ENCODE peak calls at places on chromosomes 1 and 21, in eight cellular contexts. One of them, this sample, is unnamed.

GRCh38 chr1:204407314-204407971 is 4.2 kb downstream of the PPP1R15B start:
- DNase-seq in stimulated activated CD8-positive, alpha-beta memory T cell treated with anti-CD3 and anti-CD28 coated beads, Interleukin-12 subunit alpha, Interleukin-12 subunit beta, amount 100 ng/mL, for 4 hours: no peak
- DNase-seq in effector memory CD8-positive, alpha-beta T cell: no peak
- DNase-seq in COLO829: no peak
- DNase-seq in lung microvascular endothelial cell: no peak
- DNase-seq in HAP-1: no peak
- DNase-seq in heart left ventricle: no peak
- DNase-seq in caudate nucleus: no peak
- DNase-seq in this sample: no peak

GRCh38 chr1:226429051-226429461 is 21.2 kb upstream of the PARP1 start:
- DNase-seq in HAP-1: no peak
- DNase-seq in effector memory CD8-positive, alpha-beta T cell: no peak
- DNase-seq in stimulated activated CD8-positive, alpha-beta memory T cell treated with anti-CD3 and anti-CD28 coated beads, Interleukin-12 subunit alpha, Interleukin-12 subunit beta, amount 100 ng/mL, for 4 hours: no peak
- DNase-seq in heart left ventricle: no peak
- DNase-seq in caudate nucleus: no peak
- DNase-seq in COLO829: no peak
- DNase-seq in lung microvascular endothelial cell: no peak
- DNase-seq in this sample: no peak

GRCh38 chr1:21508580-21509350 is 458 bp upstream of the ALPL start:
- DNase-seq in COLO829: no peak
- DNase-seq in effector memory CD8-positive, alpha-beta T cell: peak
- DNase-seq in stimulated activated CD8-positive, alpha-beta memory T cell treated with anti-CD3 and anti-CD28 coated beads, Interleukin-12 subunit alpha, Interleukin-12 subunit beta, amount 100 ng/mL, for 4 hours: peak
- DNase-seq in caudate nucleus: peak
- DNase-seq in HAP-1: peak
- DNase-seq in lung microvascular endothelial cell: peak
- DNase-seq in heart left ventricle: peak
- DNase-seq in this sample: no peak

GRCh38 chr1:202291961-202292712 is 49.6 kb downstream of the UBE2T start:
- DNase-seq in lung microvascular endothelial cell: no peak
- DNase-seq in HAP-1: no peak
- DNase-seq in effector memory CD8-positive, alpha-beta T cell: no peak
- DNase-seq in caudate nucleus: no peak
- DNase-seq in stimulated activated CD8-positive, alpha-beta memory T cell treated with anti-CD3 and anti-CD28 coated beads, Interleukin-12 subunit alpha, Interleukin-12 subunit beta, amount 100 ng/mL, for 4 hours: no peak
- DNase-seq in COLO829: peak
- DNase-seq in heart left ventricle: peak
- DNase-seq in this sample: peak

GRCh38 chr1:65260851-65261473 is 48.4 kb upstream of the DNAJC6 start:
- DNase-seq in lung microvascular endothelial cell: no peak
- DNase-seq in caudate nucleus: peak
- DNase-seq in stimulated activated CD8-positive, alpha-beta memory T cell treated with anti-CD3 and anti-CD28 coated beads, Interleukin-12 subunit alpha, Interleukin-12 subunit beta, amount 100 ng/mL, for 4 hours: no peak
- DNase-seq in heart left ventricle: no peak
- DNase-seq in COLO829: peak
- DNase-seq in effector memory CD8-positive, alpha-beta T cell: no peak
- DNase-seq in HAP-1: no peak
- DNase-seq in this sample: no peak

GRCh38 chr1:241323510-241323909 is 33.5 kb downstream of the RGS7 start:
- DNase-seq in effector memory CD8-positive, alpha-beta T cell: no peak
- DNase-seq in lung microvascular endothelial cell: peak
- DNase-seq in stimulated activated CD8-positive, alpha-beta memory T cell treated with anti-CD3 and anti-CD28 coated beads, Interleukin-12 subunit alpha, Interleukin-12 subunit beta, amount 100 ng/mL, for 4 hours: no peak
- DNase-seq in heart left ventricle: no peak
- DNase-seq in COLO829: peak
- DNase-seq in caudate nucleus: no peak
- DNase-seq in HAP-1: no peak
- DNase-seq in this sample: no peak

GRCh38 chr21:35349378-35350080 is 300.4 kb upstream of the RUNX1 start:
- DNase-seq in caudate nucleus: no peak
- DNase-seq in stimulated activated CD8-positive, alpha-beta memory T cell treated with anti-CD3 and anti-CD28 coated beads, Interleukin-12 subunit alpha, Interleukin-12 subunit beta, amount 100 ng/mL, for 4 hours: no peak
- DNase-seq in COLO829: no peak
- DNase-seq in effector memory CD8-positive, alpha-beta T cell: no peak
- DNase-seq in HAP-1: no peak
- DNase-seq in lung microvascular endothelial cell: no peak
- DNase-seq in heart left ventricle: no peak
- DNase-seq in this sample: no peak

GRCh38 chr1:221987860-221988520 is 246.1 kb upstream of the DUSP10 start:
- DNase-seq in lung microvascular endothelial cell: no peak
- DNase-seq in HAP-1: no peak
- DNase-seq in stimulated activated CD8-positive, alpha-beta memory T cell treated with anti-CD3 and anti-CD28 coated beads, Interleukin-12 subunit alpha, Interleukin-12 subunit beta, amount 100 ng/mL, for 4 hours: no peak
- DNase-seq in COLO829: peak
- DNase-seq in heart left ventricle: no peak
- DNase-seq in effector memory CD8-positive, alpha-beta T cell: no peak
- DNase-seq in caudate nucleus: no peak
- DNase-seq in this sample: no peak

GRCh38 chr21:38306407-38306806 is 49.6 kb downstream of the KCNJ15 start:
- DNase-seq in COLO829: no peak
- DNase-seq in lung microvascular endothelial cell: peak
- DNase-seq in stimulated activated CD8-positive, alpha-beta memory T cell treated with anti-CD3 and anti-CD28 coated beads, Interleukin-12 subunit alpha, Interleukin-12 subunit beta, amount 100 ng/mL, for 4 hours: no peak
- DNase-seq in heart left ventricle: no peak
- DNase-seq in effector memory CD8-positive, alpha-beta T cell: no peak
- DNase-seq in caudate nucleus: no peak
- DNase-seq in HAP-1: no peak
- DNase-seq in this sample: no peak

This sample was measured in gastrocnemius medialis.